ENCODE peak calls at places on chromosomes 16 and 17, in nine cellular contexts. G is heart left ventricle; J is K562; E is CD8-positive, alpha-beta T cell; Y is cardiac muscle cell; I is mesothelial cell of epicardium; C is ovary; H is osteoblast; L is cardiac fibroblast. M is an unnamed sample.

GRCh38 chr17:76726231-76726765 is at the start of gene JMJD6:
- DNase-seq in J (peak), L (peak), G (peak), Y (peak), I (peak), E (peak), H (peak), C (peak), M (peak)

GRCh38 chr16:54808890-54809289 is 121.8 kb upstream of the IRX5 start:
- DNase-seq in E (no peak), H (no peak), J (no peak), Y (no peak), G (no peak), L (no peak), C (no peak), I (no peak), M (no peak)

GRCh38 chr17:28944862-28945741 is 6.2 kb downstream of the PHF12 start:
- DNase-seq in H (peak), J (no peak), L (peak), G (no peak), C (no peak), E (no peak), I (no peak), Y (peak), M (no peak)

GRCh38 chr17:82583720-82584234 is 64.2 kb downstream of the FOXK2 start:
- DNase-seq in I (no peak), C (no peak), G (no peak), E (no peak), L (no peak), H (peak), Y (no peak), J (no peak), M (no peak)

GRCh38 chr17:46811978-46812583 is 6.4 kb downstream of the WNT3 start:
- DNase-seq in C (no peak), Y (no peak), E (no peak), H (peak), I (no peak), J (peak), G (no peak), L (no peak), M (no peak)

GRCh38 chr17:27153005-27153404 is 140.9 kb upstream of the WSB1 start:
- DNase-seq in G (no peak), J (no peak), Y (no peak), L (peak), H (peak), I (no peak), E (no peak), C (no peak), M (no peak)

GRCh38 chr16:57906385-57907316 is 64.3 kb downstream of the CNGB1 start:
- DNase-seq in I (no peak), C (no peak), G (no peak), H (peak), E (peak), Y (no peak), L (peak), J (peak), M (no peak)

GRCh38 chr17:45270828-45271418 is 9.0 kb upstream of the SPATA32 start:
- DNase-seq in L (no peak), I (no peak), Y (peak), H (peak), G (no peak), E (peak), C (no peak), J (peak), M (no peak)

GRCh38 chr16:50476486-50477260 is 71.5 kb upstream of the NKD1 start:
- DNase-seq in J (no peak), Y (no peak), E (no peak), G (no peak), H (no peak), L (no peak), C (no peak), I (no peak), M (peak)

GRCh38 chr17:50127661-50128361 is 2.1 kb downstream of the SAMD14 start:
- DNase-seq in Y (peak), J (peak), E (no peak), C (no peak), G (no peak), I (no peak), L (no peak), H (peak), M (no peak)

GRCh38 chr16:69860233-69861231 is 90.6 kb upstream of the CLEC18A start:
- DNase-seq in G (no peak), J (no peak), Y (no peak), L (no peak), H (peak), C (no peak), I (no peak), E (no peak), M (no peak)

GRCh38 chr16:69861276-69862030 is 89.7 kb upstream of the CLEC18A start:
- DNase-seq in G (no peak), L (peak), H (peak), C (peak), J (no peak), E (no peak), I (no peak), Y (peak), M (no peak)

GRCh38 chr16:69865701-69866100 is 85.4 kb upstream of the CLEC18A start:
- DNase-seq in E (no peak), H (peak), J (peak), Y (peak), G (no peak), L (peak), I (no peak), C (no peak), M (no peak)

GRCh38 chr16:69867796-69868565 is 83.2 kb upstream of the CLEC18A start:
- DNase-seq in H (no peak), Y (no peak), E (no peak), L (no peak), I (no peak), G (no peak), C (no peak), J (no peak), M (no peak)

DNA sequence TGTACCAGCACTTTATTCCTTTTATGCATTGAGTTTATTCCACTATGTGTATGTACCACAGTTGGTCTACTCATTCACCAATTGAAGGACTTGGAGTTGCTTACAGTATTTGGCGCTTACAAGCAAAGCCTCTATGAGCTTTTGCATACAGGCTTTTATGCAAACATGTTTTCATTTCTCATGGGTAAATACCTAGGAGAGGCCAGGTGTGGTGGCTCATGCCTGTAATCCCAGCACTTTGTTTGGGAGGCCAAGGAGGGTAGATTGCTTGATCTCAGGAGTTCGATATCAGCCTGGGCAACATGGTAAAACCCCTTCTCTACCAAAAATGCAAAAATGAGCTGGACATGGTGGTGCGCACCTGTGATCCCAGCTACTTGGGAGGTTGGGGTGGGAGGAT is 87.3 kb upstream of the CLEC18A start:
- DNase-seq in J (no peak), I (no peak), L (no peak), H (peak), G (no peak), Y (no peak), E (no peak), C (no peak), M (no peak)
- TF ChIP-seq CTCF in J (no peak), I (no peak), L (no peak), H (no peak), G (no peak), Y (no peak), E (no peak), C (no peak), M (no peak)

GRCh38 chr16:82364690-82365089 is 194.7 kb upstream of the MPHOSPH6 start:
- DNase-seq in G (no peak), I (no peak), E (no peak), L (no peak), H (no peak), J (no peak), C (no peak), Y (no peak), M (no peak)

GRCh38 chr16:82363026-82363816 is 193.2 kb upstream of the MPHOSPH6 start:
- DNase-seq in L (no peak), C (no peak), H (no peak), Y (no peak), I (no peak), J (no peak), E (no peak), G (no peak), M (no peak)

GRCh38 chr16:82370282-82370681 is 200.3 kb upstream of the MPHOSPH6 start:
- DNase-seq in C (no peak), I (no peak), J (no peak), H (no peak), Y (no peak), L (no peak), E (no peak), G (no peak), M (no peak)

GRCh38 chr16:82366462-82366861 is 196.4 kb upstream of the MPHOSPH6 start:
- DNase-seq in Y (no peak), G (no peak), J (no peak), H (no peak), E (no peak), L (no peak), C (no peak), I (no peak), M (no peak)

DNA sequence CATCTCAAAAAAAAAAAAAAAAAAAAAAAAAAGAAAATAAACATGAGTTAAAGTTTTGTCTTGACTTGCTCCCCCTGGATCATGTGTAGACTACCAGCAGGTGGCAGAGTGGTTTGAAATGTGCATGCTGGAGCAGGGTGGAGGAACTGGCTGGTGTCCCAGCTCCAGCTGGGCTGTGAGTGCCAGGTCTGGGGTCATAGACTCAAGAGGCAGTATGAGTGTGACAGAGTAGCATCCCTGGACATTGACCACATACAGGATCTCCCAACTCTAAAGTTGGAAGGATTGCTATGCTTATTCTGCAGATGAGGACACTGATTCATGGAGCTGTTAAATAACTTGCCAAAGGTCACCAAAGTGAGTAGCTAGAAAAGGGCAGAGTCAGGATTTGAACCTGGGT is 198.0 kb upstream of the MPHOSPH6 start:
- DNase-seq in G (no peak), J (peak), Y (peak), C (no peak), H (no peak), I (no peak), E (no peak), L (peak), M (no peak)
- TF ChIP-seq CTCF in G (peak), J (peak), Y (peak), C (no peak), H (peak), I (no peak), E (no peak), L (peak), M (no peak)

GRCh38 chr17:6428207-6428965 is 6.5 kb downstream of the AIPL1 start:
- DNase-seq in G (no peak), J (no peak), C (no peak), I (no peak), Y (no peak), E (no peak), L (no peak), H (peak), M (no peak)

GRCh38 chr17:6426356-6427101 is 8.4 kb downstream of the AIPL1 start:
- DNase-seq in H (peak), Y (no peak), J (no peak), L (no peak), E (no peak), G (no peak), I (no peak), C (no peak), M (no peak)

GRCh38 chr17:6429266-6429665 is 5.7 kb downstream of the AIPL1 start:
- DNase-seq in L (no peak), G (no peak), E (no peak), Y (no peak), J (no peak), H (no peak), C (no peak), I (no peak), M (no peak)

GRCh38 chr17:6427284-6427781 is 7.6 kb downstream of the AIPL1 start:
- DNase-seq in L (peak), G (no peak), C (no peak), I (no peak), Y (peak), E (peak), H (peak), J (no peak), M (no peak)

DNA sequence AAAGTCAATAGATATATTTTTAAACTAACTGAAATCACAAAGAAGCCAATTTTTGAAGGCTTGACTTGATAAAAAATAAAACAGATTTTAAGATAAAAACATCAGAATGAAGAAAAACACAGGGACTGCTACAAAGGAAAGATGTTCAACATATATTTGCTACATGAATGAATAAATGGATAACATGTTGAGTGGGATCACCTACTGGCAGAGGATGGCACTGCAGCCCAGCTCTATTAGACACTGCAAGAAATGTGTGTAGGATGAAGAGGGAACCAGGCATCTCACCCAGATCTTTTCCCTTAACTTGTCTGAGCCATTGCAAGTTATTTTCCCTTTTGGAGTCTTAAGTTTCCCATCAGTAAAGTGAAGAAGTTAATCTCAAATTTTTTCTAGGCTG is 4.2 kb downstream of the AIPL1 start:
- DNase-seq in I (no peak), G (no peak), H (no peak), C (no peak), J (no peak), E (no peak), Y (no peak), L (no peak), M (no peak)
- TF ChIP-seq CTCF in I (peak), G (no peak), H (no peak), C (no peak), J (peak), E (no peak), Y (peak), L (peak), M (no peak)

GRCh38 chr17:77741109-77741508 is 217.4 kb upstream of the TNRC6C start:
- DNase-seq in E (peak), I (no peak), L (no peak), J (peak), H (no peak), G (no peak), C (no peak), Y (no peak), M (no peak)
- TF ChIP-seq CTCF in E (peak), I (peak), L (peak), J (peak), H (peak), G (peak), C (no peak), Y (peak), M (peak)

GRCh38 chr16:79077391-79077790 is 523.1 kb downstream of the MAF start:
- DNase-seq in I (no peak), E (no peak), G (no peak), H (no peak), L (no peak), Y (no peak), C (no peak), J (no peak), M (no peak)

GRCh38 chr16:79083879-79084278 is 516.7 kb downstream of the MAF start:
- DNase-seq in J (no peak), G (no peak), L (no peak), E (no peak), H (no peak), Y (no peak), C (no peak), I (no peak), M (peak)

GRCh38 chr16:79079656-79080420 is 520.7 kb downstream of the MAF start:
- DNase-seq in J (no peak), E (no peak), I (no peak), C (no peak), H (no peak), G (no peak), Y (no peak), L (no peak), M (no peak)

GRCh38 chr16:79081292-79082066 is 519.1 kb downstream of the MAF start:
- DNase-seq in I (no peak), C (no peak), E (no peak), G (no peak), H (no peak), L (no peak), Y (no peak), J (no peak), M (no peak)

DNA sequence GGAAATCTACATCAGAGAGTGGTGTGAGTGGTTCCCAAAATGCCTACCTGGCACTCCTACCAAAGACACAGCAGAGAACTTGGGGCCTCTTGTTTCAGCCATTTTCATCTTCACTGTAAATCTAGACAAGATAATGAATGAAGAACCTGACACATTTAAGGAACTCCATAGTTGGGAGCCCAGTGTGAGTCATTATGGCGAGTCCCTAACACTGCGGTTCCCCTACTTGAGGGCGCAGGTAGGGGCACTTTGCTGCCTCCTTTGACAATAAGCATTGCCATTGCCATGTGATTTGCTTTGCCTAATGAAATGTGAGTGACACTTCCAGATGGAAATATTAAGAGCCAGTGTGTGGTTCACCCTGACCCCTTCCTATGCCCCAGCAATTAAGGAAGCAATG is 517.6 kb downstream of the MAF start:
- DNase-seq in I (no peak), C (no peak), L (no peak), G (no peak), Y (no peak), E (no peak), J (no peak), H (no peak), M (peak)
- TF ChIP-seq CTCF in I (no peak), C (no peak), L (no peak), G (no peak), Y (no peak), E (no peak), J (no peak), H (no peak), M (no peak)

DNA sequence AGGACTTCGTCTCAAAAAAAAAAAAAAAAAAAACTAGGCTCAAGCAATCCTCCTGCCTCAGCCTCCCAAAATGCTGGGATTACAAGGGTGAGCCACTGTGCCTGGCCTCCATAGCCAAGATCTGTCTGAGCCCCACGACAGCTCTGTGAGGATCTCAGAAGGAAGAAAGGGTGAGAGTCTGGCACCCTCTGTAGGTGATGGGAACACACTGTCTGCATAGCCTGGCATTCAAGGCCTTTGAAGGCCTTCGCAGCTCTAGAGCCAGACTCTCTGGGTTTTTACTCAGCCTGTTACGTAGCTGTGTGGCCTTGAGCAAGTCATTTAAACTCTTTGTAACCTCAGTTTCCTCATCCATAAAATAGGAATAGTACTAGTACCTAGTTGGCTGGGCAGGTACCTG is 6.3 kb upstream of the XPO6 start:
- DNase-seq in C (no peak), E (peak), G (no peak), I (no peak), Y (peak), L (peak), H (peak), J (peak), M (no peak)
- TF ChIP-seq CTCF in C (no peak), E (peak), G (peak), I (no peak), Y (peak), L (peak), H (peak), J (peak), M (peak)

GRCh38 chr17:74861554-74862107 is 1.9 kb upstream of the GRIN2C start:
- DNase-seq in I (no peak), L (no peak), G (no peak), E (no peak), Y (no peak), H (no peak), J (no peak), C (no peak), M (no peak)

GRCh38 chr17:74860229-74860998 is 729 bp upstream of the GRIN2C start:
- DNase-seq in G (no peak), Y (no peak), L (no peak), J (no peak), C (no peak), H (no peak), I (no peak), E (no peak), M (no peak)

GRCh38 chr17:74860999-74861553 is 1.4 kb upstream of the GRIN2C start:
- DNase-seq in C (no peak), J (no peak), H (no peak), E (no peak), L (no peak), G (no peak), I (no peak), Y (no peak), M (no peak)

GRCh38 chr17:74858672-74859438 is 830 bp downstream of the GRIN2C start:
- DNase-seq in I (no peak), L (no peak), H (peak), Y (no peak), J (no peak), C (no peak), G (no peak), E (no peak), M (no peak)

DNA sequence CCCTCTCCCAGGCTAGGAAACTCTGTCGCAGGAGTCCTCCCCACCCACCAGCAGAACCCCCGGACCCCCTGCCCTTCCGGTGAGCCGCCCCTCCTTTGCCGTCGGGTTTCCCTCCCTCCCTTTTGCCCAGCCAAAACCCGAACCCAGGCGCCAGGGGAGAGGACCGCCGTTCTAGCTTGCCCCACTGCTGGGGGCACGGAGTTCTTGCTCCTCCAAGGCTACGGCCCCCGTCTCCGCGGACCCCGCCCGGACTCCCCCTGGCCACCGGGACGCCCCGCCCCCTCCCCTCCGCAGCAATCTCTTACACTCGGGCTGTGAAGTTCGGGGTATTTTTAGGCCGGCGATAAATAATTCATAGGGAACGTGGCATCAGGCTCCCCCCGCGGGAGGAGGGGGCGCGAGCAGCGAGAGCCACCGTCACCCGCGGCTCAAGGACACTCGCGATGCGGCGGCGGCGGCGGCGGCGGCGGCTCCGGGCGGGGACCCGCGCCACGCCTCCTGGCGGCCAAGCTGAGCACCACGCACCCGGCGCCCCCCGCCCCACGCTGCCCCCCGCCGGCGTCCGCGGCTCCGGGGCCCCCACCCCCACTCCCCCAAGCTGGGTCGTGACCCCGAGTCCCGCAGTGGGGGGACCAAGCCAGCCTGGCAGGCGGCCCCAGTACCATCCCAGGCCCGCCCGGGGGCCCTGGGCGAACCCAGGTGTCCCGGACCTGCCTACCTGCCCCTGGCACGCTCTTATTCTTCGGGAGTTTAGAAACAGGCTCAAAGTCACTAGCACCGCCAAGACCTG is at the start of gene GRIN2C:
- DNase-seq in I (no peak), G (no peak), H (no peak), J (no peak), E (peak), C (no peak), L (no peak), Y (no peak), M (no peak)
- TF ChIP-seq CTCF in I (peak), G (no peak), H (no peak), J (no peak), E (peak), C (no peak), L (no peak), Y (no peak), M (peak)

M was measured in CD14-positive monocyte.